ENCODE peak calls at places on chromosome 17, in ten cellular contexts. I is heart left ventricle, Q is ovary, A is HCT116, T is IMR-90, V is thyroid gland, E is uterus, C is A549, P is stomach, K is lower leg skin. Y is an unnamed sample.

GRCh38 chr17:46026045-46026814 is 27.2 kb downstream of the STH start:
- DNase-seq in C (no peak), I (peak), A (no peak), P (no peak), Q (no peak), E (no peak), K (peak), T (no peak), V (no peak), Y (no peak)

GRCh38 chr17:49196520-49196919 is 13.9 kb downstream of the GNGT2 start:
- DNase-seq in I (no peak), P (no peak), A (no peak), K (no peak), Q (no peak), T (no peak), C (no peak), E (no peak), V (no peak), Y (no peak)

GRCh38 chr17:82257473-82257872 is 16.0 kb downstream of the CSNK1D start:
- DNase-seq in A (no peak), Q (no peak), C (no peak), V (no peak), P (peak), K (no peak), E (no peak), T (no peak), I (no peak), Y (peak)

GRCh38 chr17:14198013-14198412 is 38.6 kb downstream of the CDRT15 start:
- DNase-seq in E (no peak), Q (no peak), T (no peak), P (peak), I (peak), C (no peak), V (peak), A (no peak), K (no peak), Y (no peak)

GRCh38 chr17:71084219-71084618 is 914.9 kb downstream of the KCNJ2 start:
- DNase-seq in E (no peak), V (peak), C (peak), T (peak), A (peak), P (peak), I (no peak), Q (no peak), K (no peak), Y (no peak)

GRCh38 chr17:63124536-63124935 is 158.5 kb downstream of the TANC2 start:
- DNase-seq in V (no peak), Q (no peak), C (no peak), T (no peak), A (no peak), I (no peak), E (no peak), P (no peak), K (no peak), Y (no peak)

GRCh38 chr17:40194821-40195220 is 17.6 kb downstream of the RAPGEFL1 start:
- DNase-seq in K (no peak), Q (no peak), T (no peak), V (no peak), I (no peak), E (no peak), P (no peak), A (no peak), C (no peak), Y (no peak)

GRCh38 chr17:56851008-56851407 is 17.1 kb downstream of the DGKE start:
- DNase-seq in C (no peak), A (no peak), I (no peak), V (no peak), T (no peak), E (no peak), Q (no peak), K (no peak), P (no peak), Y (no peak)

GRCh38 chr17:8069587-8069860 is 18.0 kb downstream of the ALOX12B start:
- DNase-seq in T (no peak), C (no peak), V (no peak), K (no peak), I (no peak), E (no peak), P (no peak), Q (no peak), A (no peak), Y (peak)

GRCh38 chr17:61053469-61053868 is 346.2 kb upstream of the TBX2 start:
- DNase-seq in I (no peak), V (no peak), K (no peak), Q (no peak), A (no peak), C (no peak), T (no peak), P (no peak), E (no peak), Y (no peak)

GRCh38 chr17:74325743-74326379 is at the start of gene KIF19:
- DNase-seq in E (no peak), I (peak), K (no peak), P (peak), V (peak), Q (no peak), C (no peak), T (no peak), A (no peak), Y (no peak)

GRCh38 chr17:81385320-81386111 is 9.7 kb upstream of the BAHCC1 start:
- DNase-seq in P (no peak), C (no peak), K (no peak), A (no peak), E (peak), V (no peak), I (peak), Q (peak), T (no peak), Y (peak)

GRCh38 chr17:20935740-20936139 is 107.1 kb downstream of the USP22 start:
- DNase-seq in E (no peak), A (no peak), Q (no peak), T (peak), C (no peak), I (no peak), K (no peak), V (no peak), P (no peak), Y (no peak)

GRCh38 chr17:19013806-19014627 is 9.5 kb upstream of the FAM83G start:
- DNase-seq in E (no peak), V (no peak), Q (no peak), A (no peak), I (peak), C (no peak), K (no peak), P (no peak), T (no peak), Y (no peak)

GRCh38 chr17:3827124-3827773 is 18.8 kb downstream of the NCBP3 start:
- DNase-seq in V (peak), Q (peak), E (peak), I (no peak), T (peak), A (peak), K (no peak), P (peak), C (peak), Y (no peak)

GRCh38 chr17:43406676-43407645 is 8.2 kb downstream of the ARL4D start:
- DNase-seq in V (peak), T (peak), C (no peak), K (no peak), E (no peak), A (no peak), P (no peak), I (no peak), Q (no peak), Y (no peak)

GRCh38 chr17:81890447-81891302 is 711 bp downstream of the ALYREF start:
- DNase-seq in V (no peak), E (no peak), P (no peak), A (no peak), I (no peak), Q (no peak), C (no peak), T (no peak), K (peak), Y (no peak)

GRCh38 chr17:77441130-77441920 is 300.6 kb downstream of the SEC14L1 start:
- DNase-seq in C (no peak), P (no peak), Q (no peak), T (no peak), V (no peak), I (no peak), E (no peak), K (no peak), A (no peak), Y (no peak)

GRCh38 chr17:18977021-18977420 is 25.1 kb downstream of the SLC5A10 start:
- DNase-seq in K (no peak), I (no peak), P (no peak), E (no peak), C (no peak), V (no peak), Q (no peak), A (no peak), T (no peak), Y (no peak)

GRCh38 chr17:63399316-63399715 is 46.8 kb downstream of the CYB561 start:
- DNase-seq in Q (no peak), C (no peak), T (peak), A (no peak), V (no peak), I (no peak), P (no peak), E (no peak), K (no peak), Y (no peak)

GRCh38 chr17:4600563-4600962 is 16.2 kb downstream of the SMTNL2 start:
- DNase-seq in K (no peak), A (no peak), P (no peak), V (no peak), E (no peak), C (no peak), T (no peak), Q (no peak), I (peak), Y (no peak)

GRCh38 chr17:42691021-42691545 is 8.8 kb downstream of the CNTNAP1 start:
- DNase-seq in Q (no peak), P (no peak), C (no peak), T (no peak), A (no peak), I (no peak), E (no peak), V (no peak), K (no peak), Y (no peak)

GRCh38 chr17:43701318-43701743 is 39.6 kb upstream of the MEOX1 start:
- DNase-seq in K (no peak), P (no peak), V (no peak), A (no peak), I (no peak), E (no peak), C (no peak), Q (no peak), T (peak), Y (no peak)

GRCh38 chr17:52136173-52136572 is 22.3 kb downstream of the CA10 start:
- DNase-seq in A (no peak), P (no peak), Q (no peak), I (no peak), E (no peak), C (no peak), V (no peak), K (peak), T (no peak), Y (no peak)

GRCh38 chr17:50765454-50766221 is 1.7 kb downstream of the ANKRD40CL start:
- DNase-seq in E (no peak), T (no peak), Q (no peak), V (no peak), I (no peak), P (no peak), K (no peak), C (no peak), A (no peak), Y (peak)
- H3K4me3 ChIP-seq in E (no peak), T (no peak), Q (no peak), V (no peak), I (no peak), P (no peak), K (no peak), C (no peak), A (no peak), Y (no peak)

DNA sequence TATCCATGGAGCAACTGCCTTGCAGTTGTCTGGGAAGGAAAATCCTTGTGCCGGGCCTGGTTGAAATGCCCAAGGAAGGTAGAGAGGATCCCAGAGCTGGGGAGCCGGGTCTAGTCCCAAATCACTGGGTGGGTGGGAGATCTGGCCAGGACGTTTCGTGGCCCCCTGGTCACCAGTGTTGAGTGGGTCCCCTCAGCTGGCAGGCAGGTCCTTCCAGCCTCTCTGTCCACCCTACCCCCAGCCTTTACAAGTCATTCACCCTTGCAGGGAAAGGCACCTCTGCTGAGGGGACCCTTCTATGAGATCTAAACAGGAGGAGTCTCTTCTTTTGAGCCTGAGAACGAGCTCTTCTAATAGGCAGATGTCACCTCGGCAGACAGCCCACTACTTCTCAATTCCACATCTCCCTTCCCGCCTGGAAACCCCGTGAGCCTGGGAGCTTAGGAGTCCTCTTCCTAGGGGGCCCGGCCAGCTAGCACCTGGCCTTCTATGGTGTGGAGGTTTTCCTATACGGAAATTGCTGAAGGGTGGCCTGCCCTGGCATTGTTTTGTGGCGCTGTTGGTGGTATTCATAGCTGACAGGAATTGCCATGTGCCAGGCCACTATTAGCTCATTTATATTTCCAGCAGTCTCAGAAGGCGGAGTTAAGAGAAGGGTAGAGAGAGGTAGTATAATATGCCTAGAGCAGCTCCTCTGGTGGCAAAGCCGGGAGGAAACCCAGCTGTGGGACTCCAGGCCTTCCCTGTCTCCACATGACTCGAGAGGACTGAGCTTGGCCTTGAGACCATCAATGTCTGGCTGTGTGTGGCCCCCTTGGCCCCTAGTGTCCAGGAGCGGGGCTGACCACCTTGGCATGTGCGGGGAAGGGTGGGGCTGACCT is 13.3 kb downstream of the MPRIP start:
- DNase-seq in E (peak), I (peak), P (peak), Q (no peak), V (no peak), T (no peak), K (peak), C (no peak), A (no peak), Y (no peak)
- TF ChIP-seq CTCF in E (no peak), I (no peak), P (no peak), Q (no peak), V (no peak), T (no peak), K (no peak), C (no peak), A (no peak), Y (no peak)

DNA sequence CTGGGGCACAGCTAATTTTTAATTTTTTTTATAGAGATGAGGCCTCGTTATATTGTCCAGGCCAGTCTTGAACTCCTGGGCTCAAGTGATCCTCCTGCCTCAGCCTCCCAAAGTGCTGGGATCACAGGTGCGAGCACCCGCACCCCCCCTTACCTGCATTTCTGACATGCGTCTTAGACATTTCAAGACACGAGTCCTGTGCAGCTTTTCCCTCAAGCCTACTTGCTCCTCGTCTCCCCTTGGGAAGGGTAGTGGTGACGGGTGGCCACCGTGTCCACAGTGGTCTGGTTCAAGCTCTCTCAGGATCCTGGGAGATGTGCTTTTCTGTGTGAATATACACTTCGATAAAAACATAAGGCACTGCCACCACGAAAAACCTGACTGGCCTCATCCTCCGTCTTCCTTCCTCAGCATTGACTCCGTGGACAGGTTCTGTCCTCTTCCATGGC is 9.6 kb downstream of the CANT1 start:
- DNase-seq in P (no peak), V (no peak), E (peak), A (no peak), C (no peak), Q (peak), I (no peak), T (no peak), K (peak), Y (no peak)
- TF ChIP-seq POLR2A in P (no peak), V (no peak), E (no peak), A (no peak), C (no peak), Q (no peak), I (no peak), T (no peak), K (no peak), Y (no peak)

GRCh38 chr17:48002208-48002919 is 31.5 kb downstream of the CDK5RAP3 start:
- DNase-seq in A (no peak), P (no peak), Q (no peak), T (peak), V (no peak), I (no peak), C (peak), E (no peak), K (no peak), Y (no peak)

GRCh38 chr17:48003686-48004120 is 32.8 kb downstream of the CDK5RAP3 start:
- DNase-seq in P (no peak), K (no peak), E (no peak), Q (no peak), T (no peak), A (no peak), I (no peak), V (no peak), C (no peak), Y (no peak)

GRCh38 chr17:48004973-48005372 is 32.6 kb downstream of the COPZ2 start:
- DNase-seq in Q (no peak), V (no peak), E (no peak), K (no peak), I (no peak), A (no peak), P (no peak), C (no peak), T (no peak), Y (no peak)

GRCh38 chr17:48001187-48001586 is 30.3 kb downstream of the CDK5RAP3 start:
- DNase-seq in I (no peak), K (no peak), A (no peak), C (no peak), T (peak), P (no peak), Q (no peak), E (no peak), V (no peak), Y (peak)

GRCh38 chr17:48002920-48003685 is 32.2 kb downstream of the CDK5RAP3 start:
- DNase-seq in Q (no peak), P (no peak), A (no peak), T (no peak), E (no peak), C (no peak), K (no peak), I (no peak), V (no peak), Y (no peak)
- H3K4me3 ChIP-seq in Q (no peak), P (no peak), A (no peak), T (no peak), E (no peak), C (no peak), K (no peak), I (no peak), V (no peak), Y (no peak)

DNA sequence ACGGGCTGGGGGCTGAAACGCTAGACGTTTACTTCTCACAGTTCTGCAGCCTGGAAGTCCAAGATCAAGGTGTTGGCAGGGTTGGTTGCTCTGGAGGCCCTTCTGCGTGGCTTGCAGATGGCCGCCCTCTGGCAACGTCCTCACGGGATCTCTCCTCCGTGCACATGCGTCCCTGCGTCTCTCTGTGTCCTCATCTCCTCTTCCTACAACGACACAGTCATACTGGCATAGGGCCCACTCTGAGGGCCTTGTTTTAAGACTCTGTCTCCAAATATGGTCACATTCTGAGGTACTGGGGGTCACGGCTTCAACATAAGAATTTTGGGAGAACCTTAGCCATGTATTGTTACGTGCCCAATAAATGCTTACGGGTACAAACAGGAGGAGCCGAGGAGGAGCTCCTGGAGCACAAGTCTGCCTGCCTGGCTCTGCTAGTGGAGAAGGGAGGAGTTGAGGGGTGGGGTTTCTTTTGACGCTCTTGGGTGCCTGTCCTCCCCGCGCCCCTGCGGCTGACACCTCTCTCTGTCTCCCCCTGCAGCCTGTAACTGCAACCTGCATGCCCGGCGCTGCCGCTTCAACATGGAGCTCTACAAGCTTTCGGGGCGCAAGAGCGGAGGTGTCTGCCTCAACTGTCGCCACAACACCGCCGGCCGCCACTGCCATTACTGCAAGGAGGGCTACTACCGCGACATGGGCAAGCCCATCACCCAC is 141.1 kb downstream of the NTN1 start:
- DNase-seq in A (no peak), C (peak), I (no peak), Q (no peak), E (no peak), K (no peak), T (no peak), V (no peak), P (no peak), Y (no peak)
- TF ChIP-seq CTCF in A (peak), C (peak), I (no peak), Q (no peak), E (no peak), K (no peak), T (no peak), V (no peak), P (no peak), Y (no peak)

Y was measured in right lobe of liver.